ENCODE peak calls at places on chromosomes 4 and X, in six cellular contexts. H is PC-3, S is SK-N-SH, D is neural progenitor cell, E is GM23248, Y is hepatocyte. B is an unnamed sample.
A peak's percentile ranks its signal among the peaks of the same experiment; 100 is the strongest.

GRCh38 chrX:39869846-39870601 is 227.7 kb downstream of the BCOR start:
- DNase-seq in Y (no peak), D (no peak), H (peak; percentile 87), E (peak; percentile 28), S (no peak), B (no peak)

GRCh38 chr4:187944179-187944578 is 51.4 kb upstream of the ZFP42 start:
- DNase-seq in H (no peak), S (no peak), D (no peak), Y (no peak), E (no peak), B (no peak)

GRCh38 chrX:147912093-147912801 is 528 bp downstream of the FMR1 start:
- DNase-seq in Y (peak; percentile 35), E (peak; percentile 67), D (peak; percentile 53), S (peak; percentile 44), H (peak; percentile 49), B (peak; percentile 49)

GRCh38 chrX:39639871-39640270 is 457.9 kb downstream of the BCOR start:
- DNase-seq in S (no peak), D (no peak), E (no peak), Y (no peak), H (no peak), B (no peak)

GRCh38 chr4:180060159-180060889 is 2182.9 kb upstream of the TENM3 start:
- DNase-seq in S (peak; percentile 11), E (peak; percentile 2), D (peak; percentile 39), H (peak; percentile 9), Y (peak; percentile 37), B (peak; percentile 23)

GRCh38 chr4:41189669-41190068 is 24.7 kb downstream of the APBB2 start:
- DNase-seq in D (peak; percentile 26), E (no peak), S (no peak), H (no peak), Y (no peak), B (no peak)

GRCh38 chrX:3124041-3124440 is 82.8 kb downstream of the ARSF start:
- DNase-seq in D (no peak), Y (no peak), E (no peak), S (no peak), H (no peak), B (no peak)

GRCh38 chr4:56348582-56348981 is 38.7 kb downstream of the AASDH start:
- DNase-seq in H (no peak), E (no peak), Y (no peak), D (no peak), S (no peak), B (peak; percentile 59)

GRCh38 chr4:78612398-78613005 is 60.9 kb downstream of the ANXA3 start:
- DNase-seq in S (peak; percentile 35), D (no peak), E (peak; percentile 77), Y (peak; percentile 49), H (peak; percentile 54), B (peak; percentile 58)

GRCh38 chr4:126834854-126835253 is 797.9 kb upstream of the INTU start:
- DNase-seq in E (peak; percentile 2), Y (no peak), D (no peak), H (no peak), S (no peak), B (no peak)
- H3K79me2 ChIP-seq in E (no peaks in the 10 kb centered on the region), Y (no peaks in the 10 kb centered on the region), D (no peaks in the 10 kb centered on the region), H (no peaks in the 10 kb centered on the region), S (no peaks in the 10 kb centered on the region), B (no peaks in the 10 kb centered on the region)

GRCh38 chrX:16870095-16870860 is at the start of gene RBBP7:
- DNase-seq in E (peak; percentile 91), H (peak; percentile 90), Y (peak; percentile 99), D (peak; percentile 98), S (peak; percentile 98), B (peak; percentile 85)

GRCh38 chrX:16869393-16870094 is 618 bp downstream of the RBBP7 start:
- DNase-seq in E (peak; percentile 58), S (peak; percentile 77), Y (peak; percentile 89), H (peak; percentile 50), D (peak; percentile 87), B (peak; percentile 60)

GRCh38 chrX:16873106-16873505 is 2.9 kb upstream of the RBBP7 start:
- DNase-seq in S (no peak), H (peak; percentile 6), Y (no peak), E (no peak), D (no peak), B (no peak)

GRCh38 chrX:16868920-16869319 is 1.2 kb downstream of the RBBP7 start:
- DNase-seq in Y (no peak), E (peak; percentile 17), H (no peak), D (no peak), S (no peak), B (no peak)

DNA sequence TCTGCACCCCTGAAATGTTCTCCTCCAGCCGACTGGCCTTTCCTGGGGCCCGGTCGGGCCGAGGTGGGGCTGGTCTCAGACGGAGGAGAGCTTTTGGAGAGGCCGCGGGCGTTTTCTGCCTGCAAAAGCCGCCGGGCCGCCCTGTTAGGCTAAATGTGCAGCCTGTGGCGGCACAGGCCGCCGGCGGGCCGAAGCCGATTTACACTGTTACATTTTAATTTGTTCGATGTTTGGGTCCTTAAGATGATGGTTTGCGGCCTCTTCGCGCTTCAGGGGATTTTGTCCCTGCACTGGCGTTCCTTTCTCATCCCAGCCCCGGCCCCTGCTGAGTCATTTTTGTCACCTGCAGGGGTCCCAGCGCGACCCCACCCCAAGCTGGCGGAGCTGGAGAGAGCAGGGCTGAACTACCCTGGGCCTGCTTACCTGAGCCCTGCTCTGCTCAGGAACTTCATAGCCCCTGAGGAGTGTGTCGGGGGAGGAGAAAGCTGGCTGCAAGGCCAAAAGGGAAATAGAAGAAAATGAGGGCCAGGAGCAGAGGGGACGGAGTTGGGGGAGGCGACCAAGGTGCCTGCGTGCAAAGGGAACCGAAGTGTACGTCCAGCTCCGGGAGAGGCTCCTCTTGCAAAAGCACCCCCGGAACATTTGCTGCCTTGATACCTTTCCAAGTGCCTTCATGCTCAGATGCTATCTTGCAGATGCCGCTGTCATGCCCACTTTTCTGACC is 861 bp upstream of the RBBP7 start:
- DNase-seq in Y (peak; percentile 47), S (peak; percentile 29), H (peak; percentile 27), E (peak; percentile 31), D (peak; percentile 85), B (peak; percentile 46)
- TF ChIP-seq EZH2phosphoT487 in Y (no peak), S (no peak), H (no peak), E (no peak), D (peak; percentile 16), B (no peak)

DNA sequence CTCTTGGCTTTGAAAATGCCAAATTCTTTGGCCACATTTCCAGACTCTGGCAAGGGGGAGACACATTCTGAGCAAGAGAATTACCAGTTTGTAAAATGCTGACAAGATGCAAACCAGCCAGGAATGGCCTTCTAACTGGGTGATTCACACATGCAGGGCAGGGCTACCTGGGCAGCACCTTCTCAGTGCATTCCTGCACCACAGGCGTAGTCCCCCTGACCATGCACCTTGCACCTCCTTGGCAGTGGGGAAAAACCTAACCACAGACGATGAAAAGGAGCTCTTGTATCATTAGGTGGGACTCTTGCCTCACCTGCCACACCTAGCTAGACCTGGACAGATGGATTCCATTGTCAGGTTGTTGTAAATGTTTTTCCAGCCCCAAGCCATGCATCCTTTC is 77.3 kb upstream of the CPEB2 start:
- DNase-seq in H (peak; percentile 60), Y (no peak), S (no peak), D (no peak), E (no peak), B (no peak)
- H3K27me3 ChIP-seq in H (no peaks in the 10 kb centered on the region), Y (no peaks in the 10 kb centered on the region), S (no peaks in the 10 kb centered on the region), D (no peaks in the 10 kb centered on the region), E (no peaks in the 10 kb centered on the region), B (no peaks in the 10 kb centered on the region)

DNA sequence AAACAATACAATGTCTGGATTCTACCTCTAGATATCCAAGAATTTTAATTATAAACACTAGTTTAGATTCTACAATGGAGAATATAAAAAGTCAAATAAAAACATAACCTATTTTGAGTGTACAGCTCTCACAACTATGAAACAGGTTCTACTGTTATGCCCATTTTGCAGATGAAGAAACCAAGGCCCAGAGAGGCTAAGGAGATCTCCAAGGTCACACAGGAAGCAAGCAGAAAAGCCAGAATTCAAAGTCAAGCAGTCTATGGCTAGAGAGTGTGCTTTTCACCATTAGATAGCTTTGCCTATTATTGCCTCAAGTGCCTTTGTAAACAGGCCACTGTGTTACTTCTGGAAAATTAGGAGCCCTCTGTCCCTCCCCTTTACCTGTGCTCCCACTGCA is 7.3 kb downstream of the TAPT1 start:
- DNase-seq in H (no peak), E (no peak), S (no peak), D (no peak), Y (no peak), B (no peak)
- H3K79me2 ChIP-seq in H (peaks cover 57% of the 10 kb centered on the region), E (peaks cover 83% of the 10 kb centered on the region), S (peaks cover 52% of the 10 kb centered on the region), D (peaks cover 49% of the 10 kb centered on the region), Y (peaks cover 100% of the 10 kb centered on the region), B (peaks cover 91% of the 10 kb centered on the region)